ENCODE peak calls at places on chromosomes 4 and X, in seven cellular contexts. W is ovary, U is uterus, Z is sigmoid colon, Q is esophagus squamous epithelium, B is A549, X is body of pancreas. R is an unnamed sample.

GRCh38 chr4:140568507-140569306 is at the start of gene UCP1:
- DNase-seq in W (peak), U (peak), Z (no peak), Q (no peak), B (peak), X (peak), R (no peak)

GRCh38 chr4:18203936-18204335 is 182.4 kb upstream of the LCORL start:
- DNase-seq in W (no peak), U (no peak), Z (no peak), Q (no peak), B (no peak), X (no peak), R (no peak)

GRCh38 chr4:62917649-62918048 is 1491.6 kb downstream of the TECRL start:
- DNase-seq in W (no peak), U (no peak), Z (no peak), Q (no peak), B (no peak), X (no peak), R (no peak)

GRCh38 chrX:119512145-119512800 is 44.0 kb downstream of the SLC25A5 start:
- DNase-seq in W (peak), U (peak), Z (peak), Q (no peak), B (peak), X (peak), R (no peak)

GRCh38 chr4:6688879-6689505 is 4.7 kb upstream of the S100P start:
- DNase-seq in W (peak), U (no peak), Z (no peak), Q (no peak), B (peak), X (no peak), R (peak)

GRCh38 chrX:153460826-153461225 is 9.6 kb downstream of the HAUS7 start:
- DNase-seq in W (peak), U (no peak), Z (no peak), Q (no peak), B (peak), X (peak), R (no peak)

GRCh38 chr4:15132739-15133138 is 130.5 kb downstream of the CPEB2 start:
- DNase-seq in W (no peak), U (no peak), Z (no peak), Q (no peak), B (no peak), X (no peak), R (no peak)

GRCh38 chr4:36288727-36289126 is 7.3 kb downstream of the DTHD1 start:
- DNase-seq in W (no peak), U (no peak), Z (no peak), Q (no peak), B (no peak), X (no peak), R (no peak)

GRCh38 chr4:8274772-8275241 is 5.3 kb downstream of the HTRA3 start:
- DNase-seq in W (peak), U (peak), Z (peak), Q (no peak), B (no peak), X (peak), R (peak)

GRCh38 chrX:133350751-133351150 is 64.5 kb downstream of the GPC4 start:
- DNase-seq in W (peak), U (peak), Z (peak), Q (no peak), B (no peak), X (peak), R (peak)

GRCh38 chr4:87932718-87933136 is 42.8 kb upstream of the SPP1 start:
- DNase-seq in W (no peak), U (no peak), Z (no peak), Q (no peak), B (no peak), X (no peak), R (no peak)

GRCh38 chrX:129145898-129146297 is 377.4 kb downstream of the SMARCA1 start:
- DNase-seq in W (no peak), U (no peak), Z (no peak), Q (no peak), B (no peak), X (no peak), R (no peak)

GRCh38 chrX:318739-319578 is at the start of gene GTPBP6:
- DNase-seq in W (peak), U (peak), Z (peak), Q (no peak), B (peak), X (peak), R (peak)

DNA sequence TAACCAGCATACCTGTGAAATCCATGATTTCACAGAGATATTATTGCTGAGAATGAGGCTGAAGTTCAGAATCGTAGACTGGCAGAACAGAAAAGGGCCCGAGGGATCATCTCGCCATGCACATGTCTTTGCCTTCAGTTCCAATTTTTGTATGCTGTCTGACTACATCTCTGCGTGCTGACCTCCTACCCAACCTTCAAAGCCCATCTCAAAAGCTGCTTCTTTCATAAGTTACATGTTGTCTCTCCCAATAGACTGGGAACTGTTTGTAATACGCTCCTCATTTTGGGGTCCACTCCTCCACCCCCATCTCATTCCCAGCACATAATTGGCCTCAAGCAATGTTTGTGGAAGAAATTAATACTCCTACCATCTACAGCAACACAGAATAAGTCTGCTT is 78.2 kb downstream of the RTL5 start:
- DNase-seq in W (no peak), U (no peak), Z (no peak), Q (no peak), B (no peak), X (no peak), R (no peak)
- H3K4me3 ChIP-seq in W (no peak), U (no peak), Z (no peak), Q (no peak), B (no peak), X (no peak), R (no peak)

GRCh38 chrX:1600406-1601050 is 9.1 kb downstream of the AKAP17A start:
- DNase-seq in W (peak), U (no peak), Z (no peak), Q (no peak), B (no peak), X (no peak), R (no peak)

GRCh38 chrX:1599791-1600405 is 8.5 kb downstream of the AKAP17A start:
- DNase-seq in W (no peak), U (no peak), Z (no peak), Q (no peak), B (no peak), X (no peak), R (no peak)

GRCh38 chrX:1601051-1601767 is 9.8 kb downstream of the AKAP17A start:
- DNase-seq in W (peak), U (no peak), Z (no peak), Q (no peak), B (no peak), X (no peak), R (peak)

GRCh38 chrX:1598876-1599790 is 7.7 kb downstream of the AKAP17A start:
- DNase-seq in W (peak), U (no peak), Z (no peak), Q (no peak), B (no peak), X (no peak), R (peak)

GRCh38 chrX:1601768-1602085 is 10.3 kb downstream of the AKAP17A start:
- DNase-seq in W (no peak), U (no peak), Z (no peak), Q (no peak), B (no peak), X (no peak), R (no peak)
- TF ChIP-seq POLR2A in W (no peak), U (no peak), Z (no peak), Q (no peak), B (no peak), X (no peak), R (no peak)

DNA sequence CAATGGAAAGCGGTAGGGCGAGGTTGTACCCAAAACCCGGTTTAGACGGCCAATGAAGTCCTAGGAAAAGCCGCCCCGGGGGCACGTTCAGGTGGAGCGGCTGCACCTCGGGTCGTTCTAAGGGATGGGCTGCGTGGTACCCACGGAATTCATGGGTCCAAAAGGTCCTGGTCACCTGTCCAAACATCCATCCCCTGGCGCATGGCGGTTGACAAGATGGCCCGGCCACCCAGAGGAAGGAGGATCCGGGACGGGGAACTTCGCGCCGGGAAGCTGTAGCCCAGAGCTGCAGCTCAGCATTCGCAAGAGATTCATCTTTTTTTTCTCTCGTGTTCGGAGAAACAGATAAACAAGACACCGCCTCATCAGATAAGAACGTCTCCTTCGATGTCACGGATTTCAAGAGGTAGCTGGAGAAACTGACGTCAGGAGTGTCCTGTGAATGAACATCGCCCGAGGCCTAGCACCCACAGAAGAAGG is 10.9 kb downstream of the PITX2 start:
- DNase-seq in W (no peak), U (no peak), Z (no peak), Q (no peak), B (no peak), X (no peak), R (no peak)
- H3K4me3 ChIP-seq in W (no peak), U (no peak), Z (no peak), Q (no peak), B (no peak), X (no peak), R (no peak)

DNA sequence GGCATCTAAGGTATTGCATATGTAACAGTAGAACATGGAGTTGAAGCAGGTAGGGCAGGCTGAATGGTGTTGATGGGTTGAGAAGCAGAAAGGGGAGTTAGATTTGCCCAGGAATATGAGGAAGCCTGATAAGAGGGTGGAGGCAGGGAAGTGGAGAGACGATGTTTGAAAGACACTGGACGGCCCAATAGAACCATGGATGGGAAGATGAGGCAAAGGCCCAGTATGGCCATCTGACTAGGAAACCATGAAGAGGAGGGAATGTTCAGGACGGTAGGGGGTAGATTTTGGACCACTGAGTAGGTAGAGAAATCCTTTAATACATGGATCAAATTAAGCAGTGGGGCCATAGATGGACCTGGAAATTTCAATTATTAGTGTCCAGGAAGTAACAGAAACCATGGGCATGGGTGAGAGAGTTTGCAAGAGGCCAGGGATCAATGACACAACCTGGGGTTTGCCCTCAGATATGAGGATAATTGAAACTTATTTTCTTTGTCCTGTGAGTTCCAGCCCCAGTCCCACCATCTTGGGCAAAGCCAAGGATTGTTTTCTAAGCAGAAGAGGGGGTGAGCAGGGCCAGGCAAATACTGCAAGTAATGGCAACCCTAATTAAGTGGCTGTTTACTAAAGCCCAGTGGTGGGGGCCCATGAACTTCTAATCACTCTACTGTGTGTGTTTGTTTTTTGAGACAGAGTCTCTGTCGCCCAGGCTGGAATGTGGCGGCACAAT is 2.5 kb upstream of the USP11 start:
- DNase-seq in W (no peak), U (no peak), Z (peak), Q (no peak), B (no peak), X (no peak), R (no peak)
- TF ChIP-seq POLR2A in W (no peak), U (no peak), Z (no peak), Q (no peak), B (no peak), X (no peak), R (no peak)

GRCh38 chrX:55754861-55755294 is 37.3 kb downstream of the RRAGB start:
- DNase-seq in W (no peak), U (no peak), Z (no peak), Q (no peak), B (no peak), X (no peak), R (no peak)

GRCh38 chrX:55758033-55758432 is 40.5 kb downstream of the RRAGB start:
- DNase-seq in W (no peak), U (no peak), Z (no peak), Q (no peak), B (no peak), X (no peak), R (no peak)

GRCh38 chrX:55759478-55759877 is 41.9 kb downstream of the RRAGB start:
- DNase-seq in W (no peak), U (no peak), Z (no peak), Q (no peak), B (no peak), X (no peak), R (no peak)
- H3K4me3 ChIP-seq in W (no peak), U (no peak), Z (no peak), Q (no peak), B (no peak), X (no peak), R (no peak)

GRCh38 chr4:70704333-70705145 is 16.2 kb downstream of the UTP3 start:
- DNase-seq in W (peak), U (peak), Z (peak), Q (peak), B (peak), X (peak), R (peak)

GRCh38 chr4:70706516-70706915 is 15.2 kb upstream of the RUFY3 start:
- DNase-seq in W (no peak), U (no peak), Z (no peak), Q (no peak), B (no peak), X (no peak), R (no peak)

GRCh38 chr4:70703695-70704332 is 15.5 kb downstream of the UTP3 start:
- DNase-seq in W (no peak), U (no peak), Z (no peak), Q (no peak), B (no peak), X (peak), R (no peak)

GRCh38 chr4:70705856-70706461 is 15.8 kb upstream of the RUFY3 start:
- DNase-seq in W (no peak), U (no peak), Z (no peak), Q (no peak), B (no peak), X (no peak), R (no peak)

DNA sequence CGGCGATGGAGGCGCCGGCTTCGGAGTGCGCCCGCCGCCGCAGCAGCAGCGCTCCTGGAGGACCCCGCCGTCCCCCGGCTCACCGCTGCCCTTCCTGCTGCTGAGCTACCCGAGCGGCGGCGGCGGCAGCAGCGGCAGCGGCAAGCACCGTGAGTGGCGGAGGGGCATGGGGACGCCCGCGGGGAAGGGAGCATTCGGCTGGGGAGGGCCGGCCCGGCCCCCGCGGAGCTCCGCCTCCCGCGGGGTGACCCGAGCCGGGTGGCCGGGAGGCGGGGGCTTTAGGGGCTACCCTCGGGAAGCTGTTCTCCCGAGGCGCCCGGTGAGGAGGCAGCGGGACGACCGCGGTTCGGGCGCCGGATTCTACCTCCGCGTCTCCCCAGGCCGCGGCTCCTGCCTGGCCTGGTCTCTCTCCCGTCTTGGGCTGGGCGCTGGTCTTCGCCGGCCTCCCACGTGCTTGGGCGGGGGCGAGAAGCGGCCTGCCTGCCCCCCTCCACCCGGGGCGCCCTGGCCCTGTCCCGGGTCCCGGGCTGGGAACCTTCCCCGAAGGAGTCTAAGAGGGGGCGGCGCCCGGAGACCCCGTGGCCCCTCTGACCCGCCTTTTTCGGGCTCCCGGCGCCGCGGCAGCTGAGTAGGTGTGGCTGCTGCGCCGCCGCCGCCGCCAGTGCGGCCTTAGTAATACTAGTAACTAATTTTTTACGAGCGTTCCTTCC is 16.5 kb upstream of the RUFY3 start:
- DNase-seq in W (peak), U (peak), Z (peak), Q (no peak), B (peak), X (peak), R (peak)
- TF ChIP-seq POLR2A in W (peak), U (peak), Z (peak), Q (peak), B (peak), X (peak), R (peak)

GRCh38 chrX:30308263-30309138 is 689 bp downstream of the NR0B1 start:
- DNase-seq in W (peak), U (no peak), Z (no peak), Q (no peak), B (peak), X (peak), R (no peak)

GRCh38 chrX:30312858-30313257 is 3.7 kb upstream of the NR0B1 start:
- DNase-seq in W (no peak), U (no peak), Z (no peak), Q (no peak), B (no peak), X (no peak), R (no peak)

GRCh38 chrX:30307466-30307865 is 1.7 kb downstream of the NR0B1 start:
- DNase-seq in W (no peak), U (no peak), Z (no peak), Q (no peak), B (no peak), X (no peak), R (no peak)

GRCh38 chrX:30310429-30311206 is 1.4 kb upstream of the NR0B1 start:
- DNase-seq in W (no peak), U (no peak), Z (no peak), Q (no peak), B (no peak), X (no peak), R (no peak)

DNA sequence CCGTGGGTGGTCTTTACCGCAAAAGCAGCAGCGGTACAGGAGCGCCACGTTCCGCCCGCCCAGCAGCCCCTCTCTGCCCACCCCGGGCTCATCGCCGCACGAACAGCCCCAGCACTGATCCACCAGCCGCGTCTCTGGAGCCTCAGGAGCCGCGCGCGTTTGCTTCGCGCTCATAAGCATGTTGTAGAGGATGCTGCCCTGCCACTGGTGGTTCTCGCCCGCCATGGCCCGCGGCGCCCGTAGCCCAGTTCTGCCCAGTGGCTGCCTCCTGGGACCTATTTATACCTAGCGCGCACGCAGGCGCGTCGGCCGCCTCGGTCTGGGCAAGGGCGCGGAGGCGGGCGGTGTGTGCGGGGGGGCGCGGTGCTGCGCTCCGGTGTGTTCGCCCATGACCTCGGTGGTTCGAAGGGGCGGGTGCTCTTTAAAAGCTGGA is at the start of gene NR0B1:
- DNase-seq in W (peak), U (no peak), Z (no peak), Q (no peak), B (peak), X (peak), R (no peak)
- H3K4me3 ChIP-seq in W (peak), U (no peak), Z (peak), Q (peak), B (peak), X (no peak), R (peak)

GRCh38 chr4:89305712-89306437 is 1.7 kb downstream of the GPRIN3 start:
- DNase-seq in W (no peak), U (no peak), Z (no peak), Q (no peak), B (no peak), X (no peak), R (no peak)
- TF ChIP-seq POLR2A in W (no peak), U (no peak), Z (no peak), Q (peak), B (no peak), X (peak), R (no peak)

DNA sequence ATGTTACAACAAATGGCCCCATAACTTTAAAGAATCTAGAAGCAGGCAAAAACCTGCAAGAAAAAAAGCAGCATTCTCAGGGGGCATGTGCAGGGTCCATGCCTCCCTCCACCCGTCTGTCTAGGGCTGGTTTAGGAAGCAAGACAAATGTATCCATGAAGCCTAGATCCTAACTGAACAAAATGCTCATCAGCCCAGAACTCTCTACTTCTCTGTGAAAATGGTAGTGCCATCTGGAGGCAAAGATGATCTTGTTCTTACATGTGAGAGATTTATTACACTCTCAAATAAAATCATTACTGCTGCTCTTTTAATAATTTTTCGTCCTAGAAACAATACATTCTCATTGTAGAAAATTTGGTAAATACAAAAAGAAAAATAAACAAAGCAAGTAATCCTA is 26.7 kb downstream of the NR3C2 start:
- DNase-seq in W (no peak), U (no peak), Z (no peak), Q (no peak), B (no peak), X (no peak), R (no peak)
- H3K4me3 ChIP-seq in W (no peak), U (no peak), Z (no peak), Q (no peak), B (no peak), X (no peak), R (no peak)

R was measured in tibial nerve.